ENCODE peak calls at places on chromosomes 12 and 14, in nine cellular contexts. A is NCI-H748 treated with DMSO at 0.1 percent for 48 hours, Z is iris pigment epithelial cell, F is ovary, Q is nephron progenitor cell, B is HT1080, R is HFF-Myc, D is DMS153, O is GM12878. C is an unnamed sample.

GRCh38 chr12:22409071-22409951 is 74.8 kb upstream of the ST8SIA1 start:
- DNase-seq in A (no peak), Z (no peak), F (no peak), Q (no peak), B (no peak), R (no peak), D (no peak), O (peak), C (no peak)

GRCh38 chr14:36981832-36982528 is 190.4 kb downstream of the SLC25A21 start:
- DNase-seq in A (no peak), Z (peak), F (no peak), Q (no peak), B (peak), R (no peak), D (no peak), O (no peak), C (peak)

GRCh38 chr12:120006248-120006975 is 17.4 kb downstream of the BICDL1 start:
- DNase-seq in A (no peak), Z (no peak), F (no peak), Q (no peak), B (no peak), R (no peak), D (no peak), O (no peak), C (no peak)

GRCh38 chr12:94768398-94769039 is 118.2 kb upstream of the TMCC3 start:
- DNase-seq in A (no peak), Z (peak), F (no peak), Q (no peak), B (no peak), R (no peak), D (no peak), O (peak), C (no peak)

GRCh38 chr12:78470354-78471195 is 394.0 kb upstream of the SYT1 start:
- DNase-seq in A (peak), Z (peak), F (no peak), Q (peak), B (peak), R (peak), D (peak), O (no peak), C (peak)

GRCh38 chr12:57694459-57695019 is 607 bp downstream of the OS9 start:
- DNase-seq in A (no peak), Z (peak), F (no peak), Q (peak), B (no peak), R (no peak), D (no peak), O (no peak), C (no peak)

GRCh38 chr12:52367876-52368275 is 595 bp upstream of the KRT85 start:
- DNase-seq in A (no peak), Z (no peak), F (no peak), Q (no peak), B (no peak), R (no peak), D (no peak), O (no peak), C (no peak)

GRCh38 chr12:64946132-64946829 is 121.8 kb downstream of the TBC1D30 start:
- DNase-seq in A (peak), Z (peak), F (no peak), Q (no peak), B (no peak), R (no peak), D (peak), O (no peak), C (no peak)

GRCh38 chr12:124236651-124237050 is 58.2 kb upstream of the RFLNA start:
- DNase-seq in A (no peak), Z (peak), F (no peak), Q (no peak), B (peak), R (no peak), D (no peak), O (no peak), C (peak)

GRCh38 chr14:53772936-53773335 is 183.7 kb downstream of the BMP4 start:
- DNase-seq in A (no peak), Z (no peak), F (no peak), Q (no peak), B (no peak), R (no peak), D (no peak), O (no peak), C (no peak)

GRCh38 chr12:130710733-130711080 is 5.4 kb downstream of the RIMBP2 start:
- DNase-seq in A (no peak), Z (no peak), F (no peak), Q (no peak), B (no peak), R (no peak), D (no peak), O (no peak), C (no peak)

GRCh38 chr12:71558445-71558844 is 105.2 kb downstream of the ZFC3H1 start:
- DNase-seq in A (no peak), Z (no peak), F (no peak), Q (no peak), B (no peak), R (no peak), D (no peak), O (no peak), C (no peak)

GRCh38 chr12:40688085-40688725 is 4.0 kb upstream of the CNTN1 start:
- DNase-seq in A (no peak), Z (no peak), F (no peak), Q (no peak), B (no peak), R (no peak), D (no peak), O (no peak), C (no peak)

GRCh38 chr12:107236824-107237467 is 143.6 kb upstream of the CRY1 start:
- DNase-seq in A (no peak), Z (peak), F (no peak), Q (no peak), B (peak), R (no peak), D (no peak), O (no peak), C (peak)

GRCh38 chr12:124506145-124506831 is 61.1 kb downstream of the NCOR2 start:
- DNase-seq in A (peak), Z (peak), F (peak), Q (no peak), B (no peak), R (peak), D (peak), O (no peak), C (no peak)

GRCh38 chr14:33343016-33343415 is 404.3 kb downstream of the NPAS3 start:
- DNase-seq in A (no peak), Z (peak), F (no peak), Q (no peak), B (peak), R (no peak), D (no peak), O (no peak), C (no peak)

GRCh38 chr12:98372340-98373018 is 142.9 kb upstream of the TMPO start:
- DNase-seq in A (no peak), Z (no peak), F (no peak), Q (no peak), B (no peak), R (no peak), D (no peak), O (no peak), C (no peak)

GRCh38 chr12:121331268-121331667 is 20.9 kb downstream of the ANAPC5 start:
- DNase-seq in A (no peak), Z (no peak), F (no peak), Q (no peak), B (no peak), R (no peak), D (no peak), O (no peak), C (no peak)

GRCh38 chr12:16531623-16532022 is 74.3 kb downstream of the LMO3 start:
- DNase-seq in A (peak), Z (no peak), F (no peak), Q (no peak), B (no peak), R (no peak), D (peak), O (no peak), C (no peak)

GRCh38 chr12:106084048-106084671 is 54.6 kb downstream of the NUAK1 start:
- DNase-seq in A (no peak), Z (peak), F (no peak), Q (peak), B (peak), R (peak), D (no peak), O (no peak), C (peak)

GRCh38 chr12:130982565-130983225 is 29.0 kb downstream of the ADGRD1 start:
- DNase-seq in A (no peak), Z (no peak), F (no peak), Q (no peak), B (no peak), R (no peak), D (no peak), O (no peak), C (no peak)

GRCh38 chr12:19171731-19172130 is 42.2 kb downstream of the PLEKHA5 start:
- DNase-seq in A (no peak), Z (no peak), F (no peak), Q (no peak), B (no peak), R (no peak), D (no peak), O (no peak), C (no peak)

GRCh38 chr14:106442857-106443256 is 916.5 kb downstream of the TMEM121 start:
- DNase-seq in A (no peak), Z (no peak), F (no peak), Q (no peak), B (no peak), R (no peak), D (no peak), O (no peak), C (no peak)

GRCh38 chr12:13368971-13369370 is 172.4 kb downstream of the EMP1 start:
- DNase-seq in A (no peak), Z (no peak), F (no peak), Q (no peak), B (no peak), R (no peak), D (no peak), O (no peak), C (no peak)

GRCh38 chr12:60501124-60501729 is 905.4 kb downstream of the SLC16A7 start:
- DNase-seq in A (no peak), Z (peak), F (no peak), Q (no peak), B (peak), R (no peak), D (no peak), O (no peak), C (no peak)

GRCh38 chr14:94112513-94113060 is 2.1 kb downstream of the IFI27 start:
- DNase-seq in A (no peak), Z (no peak), F (peak), Q (no peak), B (no peak), R (no peak), D (no peak), O (no peak), C (no peak)

GRCh38 chr12:64652346-64652745 is 42.1 kb downstream of the RASSF3 start:
- DNase-seq in A (no peak), Z (no peak), F (no peak), Q (no peak), B (no peak), R (no peak), D (no peak), O (no peak), C (no peak)

GRCh38 chr12:117662220-117662619 is 300.8 kb upstream of the NOS1 start:
- DNase-seq in A (no peak), Z (no peak), F (no peak), Q (peak), B (no peak), R (no peak), D (no peak), O (no peak), C (no peak)

C was measured in RCC 7860.